ENCODE peak calls at places on chromosomes 4 and X, in nine cellular contexts. U is SK-N-SH, P is K562, X is cardiac muscle cell, D is GM06990, K is WTC11, Y is HFF-Myc, H is spleen, E is hepatocyte. J is an unnamed sample.

GRCh38 chr4:153765836-153766235 is 6.0 kb upstream of the RNF175 start:
- DNase-seq in U (no peak), P (no peak), X (no peak), D (no peak), K (no peak), Y (no peak), H (no peak), E (no peak), J (no peak)

GRCh38 chr4:5926601-5927000 is 33.7 kb upstream of the CRMP1 start:
- DNase-seq in U (no peak), P (no peak), X (no peak), D (no peak), K (no peak), Y (no peak), H (no peak), E (no peak), J (no peak)

GRCh38 chr4:5510506-5510905 is 197.9 kb downstream of the EVC2 start:
- DNase-seq in U (no peak), P (no peak), X (no peak), D (no peak), K (no peak), Y (no peak), H (no peak), E (no peak), J (no peak)

GRCh38 chr4:102438396-102438795 is 62.8 kb upstream of the NFKB1 start:
- DNase-seq in U (no peak), P (peak; percentile 23), X (no peak), D (no peak), K (no peak), Y (no peak), H (no peak), E (no peak), J (no peak)

GRCh38 chr4:24473309-24473721 is 111.0 kb downstream of the DHX15 start:
- DNase-seq in U (peak; percentile 25), P (peak; percentile 25), X (peak; percentile 46), D (peak; percentile 12), K (no peak), Y (no peak), H (no peak), E (peak; percentile 57), J (no peak)

GRCh38 chrX:39854772-39855747 is 242.7 kb downstream of the BCOR start:
- DNase-seq in U (no peak), P (peak; percentile 20), X (no peak), D (peak; percentile 70), K (no peak), Y (no peak), H (no peak), E (no peak), J (no peak)

GRCh38 chr4:124167602-124168001 is 544.9 kb downstream of the ANKRD50 start:
- DNase-seq in U (no peak), P (no peak), X (peak; percentile 24), D (no peak), K (no peak), Y (no peak), H (no peak), E (no peak), J (no peak)

GRCh38 chrX:134990475-134991473 is at the start of gene SMIM10:
- DNase-seq in U (peak; percentile 78), P (peak; percentile 84), X (peak; percentile 88), D (peak; percentile 32), K (peak; percentile 36), Y (no peak), H (peak; percentile 89), E (peak; percentile 72), J (no peak)

GRCh38 chrX:48025561-48025960 is 18.8 kb downstream of the SPACA5 start:
- DNase-seq in U (peak; percentile 55), P (peak; percentile 48), X (peak; percentile 71), D (peak; percentile 22), K (peak; percentile 35), Y (peak; percentile 26), H (no peak), E (peak; percentile 74), J (no peak)

GRCh38 chr4:44563496-44563895 is 87.9 kb downstream of the YIPF7 start:
- DNase-seq in U (no peak), P (no peak), X (no peak), D (no peak), K (no peak), Y (no peak), H (no peak), E (no peak), J (no peak)

GRCh38 chrX:78375894-78376293 is 48.5 kb upstream of the CYSLTR1 start:
- DNase-seq in U (no peak), P (no peak), X (no peak), D (peak; percentile 13), K (no peak), Y (no peak), H (no peak), E (peak; percentile 9), J (no peak)

GRCh38 chr4:143344011-143344410 is 7.3 kb downstream of the GAB1 start:
- DNase-seq in U (no peak), P (no peak), X (peak; percentile 24), D (no peak), K (no peak), Y (no peak), H (no peak), E (no peak), J (no peak)

GRCh38 chrX:1860936-1861670 is 246.2 kb downstream of the ASMT start:
- DNase-seq in U (no peak), P (no peak), X (no peak), D (no peak), K (no peak), Y (no peak), H (no peak), E (no peak), J (no peak)

GRCh38 chr4:115674485-115674884 is 561.1 kb upstream of the NDST4 start:
- DNase-seq in U (no peak), P (no peak), X (no peak), D (no peak), K (no peak), Y (no peak), H (no peak), E (no peak), J (no peak)

GRCh38 chr4:27692868-27693634 is 832.4 kb downstream of the STIM2 start:
- DNase-seq in U (no peak), P (no peak), X (no peak), D (no peak), K (no peak), Y (no peak), H (no peak), E (no peak), J (no peak)

DNA sequence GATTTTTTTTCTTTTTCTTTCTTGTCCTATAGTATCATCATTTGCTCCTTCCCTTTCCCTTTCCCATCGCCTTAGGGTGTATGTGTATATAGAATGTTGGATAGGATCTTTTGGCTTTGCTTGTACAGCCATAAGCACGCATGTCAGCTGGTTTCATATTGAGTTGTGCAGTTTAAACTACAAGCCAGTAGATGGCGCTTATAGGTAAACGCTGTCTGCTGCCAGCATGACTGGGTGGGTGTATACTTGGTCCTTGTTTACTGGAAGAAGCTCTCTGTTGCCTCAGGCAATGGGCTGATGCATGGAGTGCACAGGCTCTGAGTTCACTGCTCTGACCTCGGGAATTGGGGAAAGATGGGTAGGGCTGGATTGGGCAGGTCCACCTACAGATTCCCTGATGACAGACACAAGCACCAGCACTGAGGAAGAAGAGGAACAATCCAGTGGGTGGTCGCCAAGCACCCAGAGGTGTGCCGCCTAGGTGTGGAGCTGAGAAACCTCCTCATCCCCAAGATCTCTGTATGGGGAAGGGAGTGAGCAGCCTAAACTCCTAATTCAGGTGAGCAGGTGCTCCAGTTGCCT is 831.5 kb downstream of the STIM2 start:
- DNase-seq in U (peak; percentile 15), P (no peak), X (peak; percentile 35), D (no peak), K (peak; percentile 15), Y (peak; percentile 12), H (peak; percentile 46), E (peak; percentile 48), J (peak; percentile 6)
- TF ChIP-seq CTCF in U (peak; percentile 67), P (peak; percentile 15), X (peak; percentile 48), D (peak; percentile 63), K (peak; percentile 52), Y (peak; percentile 54), H (no peak), E (peak; percentile 47), J (peak; percentile 74)

GRCh38 chr4:74444891-74445642 is at the start of gene AREG:
- DNase-seq in U (peak; percentile 24), P (peak; percentile 86), X (peak; percentile 97), D (peak; percentile 79), K (peak; percentile 80), Y (peak; percentile 17), H (peak; percentile 98), E (peak; percentile 91), J (no peak)
- TF ChIP-seq CTCF in U (peak; percentile 36), P (peak; percentile 69), X (peak; percentile 68), D (peak; percentile 53), K (no peak), Y (peak; percentile 57), H (no peak), E (peak; percentile 57), J (peak; percentile 72)

GRCh38 chr4:141705048-141705746 is 68.8 kb downstream of the IL15 start:
- DNase-seq in U (no peak), P (no peak), X (no peak), D (peak; percentile 45), K (no peak), Y (no peak), H (no peak), E (no peak), J (no peak)

GRCh38 chr4:141706445-141706844 is 70.1 kb downstream of the IL15 start:
- DNase-seq in U (no peak), P (no peak), X (no peak), D (no peak), K (no peak), Y (no peak), H (no peak), E (no peak), J (no peak)

GRCh38 chr4:141705747-141706377 is 69.5 kb downstream of the IL15 start:
- DNase-seq in U (no peak), P (no peak), X (no peak), D (no peak), K (no peak), Y (no peak), H (no peak), E (no peak), J (no peak)

GRCh38 chr4:141703497-141703896 is 67.1 kb downstream of the IL15 start:
- DNase-seq in U (no peak), P (no peak), X (no peak), D (no peak), K (no peak), Y (no peak), H (no peak), E (no peak), J (no peak)

GRCh38 chr4:141702472-141703182 is 66.2 kb downstream of the IL15 start:
- DNase-seq in U (no peak), P (no peak), X (peak; percentile 61), D (no peak), K (peak; percentile 44), Y (no peak), H (no peak), E (peak; percentile 12), J (no peak)
- TF ChIP-seq CTCF in U (peak; percentile 12), P (no peak), X (no peak), D (peak; percentile 34), K (no peak), Y (no peak), H (no peak), E (no peak), J (peak; percentile 27)

DNA sequence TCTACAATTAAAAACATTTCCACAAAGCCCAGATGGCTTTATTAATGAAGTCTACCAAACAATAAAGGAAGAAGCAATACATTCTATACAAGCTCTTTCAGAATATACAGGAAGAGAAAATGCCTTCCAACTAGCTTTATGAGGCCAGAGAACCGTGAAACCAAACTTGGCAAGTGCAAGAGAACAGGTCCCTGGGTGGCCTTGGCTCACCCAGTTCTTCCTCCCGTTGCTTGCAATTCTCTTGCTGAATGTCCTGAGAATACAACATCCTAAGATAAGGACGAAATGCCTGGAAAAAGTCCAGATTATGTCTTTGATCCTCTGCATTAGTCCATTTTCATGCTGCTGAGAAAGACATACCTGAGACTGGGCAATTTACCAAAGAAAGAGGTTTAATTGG is 204.9 kb downstream of the MAD2L1 start:
- DNase-seq in U (no peak), P (no peak), X (no peak), D (no peak), K (no peak), Y (no peak), H (no peak), E (peak; percentile 5), J (no peak)
- TF ChIP-seq CTCF in U (no peak), P (no peak), X (no peak), D (no peak), K (no peak), Y (no peak), H (no peak), E (no peak), J (no peak)

J was measured in epithelial cell of proximal tubule.